ENCODE peak calls at places on chromosome 15, in eight cellular contexts. S, C, U, Y, O, M, E and X are unnamed samples.

GRCh38 chr15:48641416-48641815 is 4.1 kb downstream of the FBN1 start:
- DNase-seq in M (peak; percentile 64), C (peak; percentile 57), Y (no peak), S (peak; percentile 13), U (no peak), E (no peak), O (no peak), X (no peak)

GRCh38 chr15:38005949-38006800 is 71.7 kb downstream of the TMCO5A start:
- DNase-seq in S (no peak), C (no peak), U (no peak), M (no peak), O (no peak), E (no peak), Y (no peak), X (no peak)

GRCh38 chr15:87287156-87287555 is 969.4 kb downstream of the NTRK3 start:
- DNase-seq in S (no peak), O (no peak), U (no peak), C (peak; percentile 89), M (no peak), E (no peak), Y (no peak), X (peak; percentile 93)

GRCh38 chr15:70830615-70831014 is 23.3 kb downstream of the LARP6 start:
- DNase-seq in U (no peak), M (no peak), S (no peak), Y (no peak), C (no peak), O (no peak), E (no peak), X (no peak)

GRCh38 chr15:52496776-52497470 is 31.8 kb downstream of the MYO5A start:
- DNase-seq in C (peak; percentile 81), E (no peak), S (no peak), Y (peak; percentile 14), M (peak; percentile 62), O (no peak), U (peak; percentile 69), X (peak; percentile 89)

GRCh38 chr15:59222106-59222505 is 15.5 kb downstream of the LDHAL6B start:
- DNase-seq in O (no peak), U (no peak), E (no peak), S (no peak), M (no peak), Y (no peak), C (peak; percentile 89), X (no peak)

GRCh38 chr15:77094397-77095030 is 23.6 kb upstream of the TSPAN3 start:
- DNase-seq in C (peak; percentile 17), U (no peak), O (no peak), Y (no peak), M (no peak), S (no peak), E (no peak), X (no peak)

GRCh38 chr15:32898991-32899613 is 181.3 kb downstream of the GREM1 start:
- DNase-seq in M (no peak), E (no peak), U (no peak), Y (no peak), S (no peak), O (no peak), C (no peak), X (no peak)

GRCh38 chr15:79065744-79066376 is 24.7 kb downstream of the RASGRF1 start:
- DNase-seq in O (no peak), S (no peak), M (no peak), C (no peak), U (no peak), Y (no peak), E (no peak), X (no peak)

GRCh38 chr15:101272584-101272983 is 4.7 kb downstream of the SELENOS start:
- DNase-seq in C (no peak), U (no peak), O (no peak), E (no peak), M (no peak), Y (no peak), S (no peak), X (no peak)

GRCh38 chr15:76860201-76860600 is 44.9 kb downstream of the SCAPER start:
- DNase-seq in E (no peak), S (no peak), Y (no peak), M (no peak), C (no peak), O (no peak), U (no peak), X (no peak)

GRCh38 chr15:55661431-55661830 is 73.3 kb upstream of the PYGO1 start:
- DNase-seq in C (no peak), O (no peak), Y (no peak), S (no peak), M (peak; percentile 60), U (no peak), E (no peak), X (no peak)

GRCh38 chr15:80561500-80561899 is 133.6 kb upstream of the ABHD17C start:
- DNase-seq in M (no peak), S (no peak), Y (no peak), U (no peak), E (no peak), C (no peak), O (no peak), X (no peak)